ENCODE peak calls at places on chromosome 13, in nine cellular contexts. R is pancreas; I is MG63; N is body of pancreas; W is lung; U is CD4-positive, alpha-beta memory T cell; H is left ventricle myocardium inferior; Q is fibroblast of lung; S is ovary. E is an unnamed sample. For H3K9me3 and H3K27me3, the result is how much of the 10 kb centered on the place peaks cover.

GRCh38 chr13:91655731-91656130 is 257.3 kb downstream of the GPC5 start:
- DNase-seq in R (no peak), H (no peak), W (no peak), Q (no peak), N (no peak), U (no peak), S (no peak), I (no peak), E (no peak)

GRCh38 chr13:51223284-51224270 is 1.4 kb downstream of the FAM124A start:
- DNase-seq in W (no peak), I (no peak), U (no peak), R (no peak), N (no peak), H (no peak), Q (no peak), S (no peak), E (no peak)

GRCh38 chr13:35143123-35143522 is 201.1 kb downstream of the NBEA start:
- DNase-seq in H (no peak), R (no peak), U (no peak), S (no peak), I (no peak), N (no peak), W (no peak), Q (no peak), E (no peak)

GRCh38 chr13:45411226-45411625 is 6.9 kb downstream of the SLC25A30 start:
- DNase-seq in I (no peak), R (no peak), W (no peak), H (no peak), U (no peak), Q (no peak), S (no peak), N (no peak), E (no peak)

GRCh38 chr13:24688901-24689300 is 8.7 kb downstream of the ATP12A start:
- DNase-seq in U (no peak), R (no peak), S (no peak), N (no peak), W (no peak), H (no peak), I (no peak), Q (no peak), E (no peak)

GRCh38 chr13:75417006-75417384 is 65.0 kb downstream of the TBC1D4 start:
- DNase-seq in W (no peak), Q (no peak), H (no peak), R (no peak), I (peak), U (no peak), N (no peak), S (no peak), E (no peak)

GRCh38 chr13:98676239-98676638 is 76.2 kb downstream of the SLC15A1 start:
- DNase-seq in W (no peak), R (no peak), U (no peak), N (no peak), I (no peak), H (no peak), Q (no peak), S (no peak), E (no peak)

GRCh38 chr13:88411696-88412095 is 740.5 kb downstream of the SLITRK5 start:
- DNase-seq in I (no peak), Q (no peak), H (no peak), N (no peak), S (no peak), U (no peak), W (no peak), R (no peak), E (no peak)

GRCh38 chr13:23518231-23518630 is 52.0 kb upstream of the TNFRSF19 start:
- DNase-seq in R (no peak), W (no peak), I (no peak), Q (no peak), H (no peak), U (no peak), S (no peak), N (no peak), E (no peak)

GRCh38 chr13:113327391-113327765 is 30.3 kb downstream of the LAMP1 start:
- DNase-seq in H (no peak), S (no peak), W (no peak), N (no peak), R (no peak), I (no peak), Q (no peak), U (no peak), E (no peak)

GRCh38 chr13:35865341-35866240 is 265.6 kb downstream of the DCLK1 start:
- DNase-seq in R (no peak), W (no peak), H (no peak), U (no peak), N (no peak), S (no peak), Q (no peak), I (no peak), E (no peak)

GRCh38 chr13:49219647-49220034 is 497 bp upstream of the MLNR start:
- DNase-seq in S (no peak), H (no peak), Q (no peak), I (no peak), U (peak), W (no peak), N (no peak), R (no peak), E (no peak)

GRCh38 chr13:52162279-52163101 is 3.1 kb upstream of the NEK3 start:
- DNase-seq in S (no peak), Q (peak), I (no peak), N (no peak), R (no peak), W (no peak), U (no peak), H (no peak), E (no peak)

GRCh38 chr13:54433511-54434206 is 1405.0 kb downstream of the OLFM4 start:
- DNase-seq in Q (no peak), N (peak), I (no peak), W (no peak), H (no peak), U (no peak), S (no peak), R (no peak), E (no peak)

GRCh38 chr13:49499889-49500660 is 4.3 kb downstream of the PHF11 start:
- DNase-seq in W (no peak), U (no peak), H (no peak), N (no peak), R (no peak), Q (peak), S (no peak), I (no peak), E (no peak)

DNA sequence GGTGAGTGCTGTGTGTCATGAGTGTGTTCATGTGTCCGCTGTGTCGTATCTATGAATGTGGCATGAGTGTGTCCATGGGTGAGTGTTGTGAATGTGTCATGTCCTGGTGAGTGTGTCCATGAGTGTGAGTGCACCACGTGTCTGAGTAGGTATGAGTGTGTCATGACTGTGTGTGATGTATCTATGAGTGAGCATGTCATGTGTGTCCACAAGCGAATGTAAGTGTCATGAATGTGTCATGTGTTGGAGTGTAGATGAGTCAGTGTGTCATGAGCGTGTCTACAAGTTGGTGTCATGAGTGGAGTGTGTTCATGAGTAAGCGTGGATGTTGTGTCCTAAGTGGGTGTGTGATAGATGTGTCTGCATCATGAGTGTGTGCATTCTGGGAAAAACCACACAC is 129.4 kb downstream of the TUBA3C start:
- DNase-seq in H (no peak), R (no peak), S (no peak), W (peak), I (no peak), U (no peak), N (no peak), Q (no peak), E (no peak)
- H3K9me3 ChIP-seq in H (under half), R (under half), S (under half), W (under half), I (under half), U (under half), N (under half), Q (under half), E (under half)

GRCh38 chr13:39600766-39601165 is 2.2 kb downstream of the LHFPL6 start:
- DNase-seq in Q (no peak), W (no peak), S (no peak), H (peak), U (no peak), R (no peak), I (no peak), N (no peak), E (no peak)
- H3K4me3 ChIP-seq in Q (peak), W (peak), S (peak), H (peak), U (no peak), R (peak), I (peak), N (no peak), E (no peak)

GRCh38 chr13:27966641-27967202 is 2.4 kb downstream of the CDX2 start:
- DNase-seq in Q (no peak), R (peak), S (no peak), H (no peak), U (no peak), N (no peak), I (no peak), W (no peak), E (no peak)
- H3K27me3 ChIP-seq in Q (half or more), R (under half), S (under half), H (half or more), U (under half), N (under half), I (under half), W (under half), E (half or more)

DNA sequence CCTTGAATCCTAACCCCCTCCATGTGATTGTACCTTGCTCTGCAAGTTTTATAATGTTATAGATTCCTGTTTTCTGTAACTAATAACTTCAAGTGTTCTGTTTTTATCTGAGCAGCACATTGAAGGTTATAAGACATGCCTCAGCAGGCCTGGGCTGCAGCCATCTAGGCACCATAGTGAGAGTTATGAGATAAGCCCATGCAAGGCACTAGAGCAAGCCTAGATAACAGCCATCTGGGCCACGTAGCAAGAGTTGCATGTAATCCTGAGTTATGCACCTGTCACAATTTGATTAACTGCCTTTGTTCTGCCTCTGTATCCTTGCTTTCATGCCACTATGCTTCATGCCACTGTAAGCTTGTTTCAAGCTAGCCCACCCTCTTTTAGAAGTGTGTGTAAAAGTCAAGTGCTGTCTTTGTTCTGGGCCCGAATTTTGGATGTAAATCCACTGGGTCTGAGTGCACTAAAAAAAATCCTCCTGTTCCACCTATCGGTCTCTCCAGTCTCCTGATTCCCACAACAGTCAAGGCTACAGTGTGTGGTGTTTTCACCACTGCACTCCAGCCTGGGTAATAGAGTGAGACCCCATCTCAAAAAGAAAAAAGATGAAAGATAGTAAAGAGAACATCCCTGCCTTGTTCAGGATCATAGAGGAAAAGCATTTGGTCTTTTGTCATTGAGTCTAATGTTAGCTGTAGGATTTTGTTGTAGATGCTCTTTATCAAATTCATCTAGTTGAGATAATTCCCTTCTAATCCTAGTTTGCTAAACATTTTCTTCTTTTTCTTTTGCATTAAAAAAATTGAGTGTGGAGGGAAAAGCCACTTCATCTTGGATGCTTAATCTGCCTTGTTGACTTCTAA is 16.1 kb upstream of the KBTBD6 start:
- DNase-seq in N (no peak), U (no peak), S (no peak), Q (no peak), I (no peak), W (no peak), H (no peak), R (no peak), E (no peak)
- H3K9me3 ChIP-seq in N (under half), U (under half), S (under half), Q (under half), I (under half), W (under half), H (half or more), R (under half), E (under half)

GRCh38 chr13:33373624-33374023 is 88.1 kb upstream of the STARD13 start:
- DNase-seq in S (no peak), Q (no peak), H (no peak), N (no peak), I (no peak), R (no peak), W (no peak), U (no peak), E (no peak)
- H3K4me3 ChIP-seq in S (no peak), Q (no peak), H (no peak), N (no peak), I (no peak), R (no peak), W (no peak), U (no peak), E (no peak)

GRCh38 chr13:112133489-112134149 is 66.7 kb downstream of the SOX1 start:
- DNase-seq in S (no peak), N (no peak), Q (no peak), R (no peak), H (no peak), I (no peak), W (no peak), U (no peak), E (no peak)

GRCh38 chr13:112132142-112132541 is 65.2 kb downstream of the SOX1 start:
- DNase-seq in N (no peak), I (no peak), U (no peak), H (no peak), Q (no peak), R (no peak), W (no peak), S (no peak), E (no peak)

GRCh38 chr13:112132619-112133018 is 65.7 kb downstream of the SOX1 start:
- DNase-seq in W (no peak), U (no peak), I (no peak), Q (no peak), N (no peak), S (no peak), H (no peak), R (no peak), E (no peak)

GRCh38 chr13:112131081-112131739 is 64.3 kb downstream of the SOX1 start:
- DNase-seq in S (no peak), W (no peak), U (no peak), N (no peak), I (no peak), R (no peak), Q (no peak), H (no peak), E (no peak)

GRCh38 chr13:112131740-112132113 is 64.8 kb downstream of the SOX1 start:
- DNase-seq in R (no peak), N (peak), H (no peak), S (no peak), U (no peak), I (peak), W (peak), Q (no peak), E (no peak)
- H3K27me3 ChIP-seq in R (under half), N (under half), H (half or more), S (under half), U (under half), I (under half), W (under half), Q (under half), E (under half)